ENCODE peak calls at places on chromosomes 1 and 21, in ten cellular contexts. K is IMR-90, V is A549, O is right lobe of liver, M is esophagus muscularis mucosa, W is esophagus squamous epithelium, N is upper lobe of left lung, R is tibial nerve, E is vagina, C is stomach. B is an unnamed sample.
A peak's percentile ranks its signal among the peaks of the same experiment; 100 is the strongest.

GRCh38 chr1:222784916-222785315 is 29.9 kb upstream of the DISP1 start:
- DNase-seq in N (no peak), V (no peak), M (no peak), O (no peak), R (no peak), K (no peak), E (no peak), W (no peak), C (no peak), B (no peak)

GRCh38 chr1:15326691-15327530 is 79.9 kb downstream of the FHAD1 start:
- DNase-seq in N (peak; percentile 59), C (peak; percentile 41), O (no peak), V (no peak), E (no peak), M (no peak), K (no peak), R (no peak), W (no peak), B (no peak)

GRCh38 chr1:160354388-160354985 is 11.3 kb downstream of the NCSTN start:
- DNase-seq in W (no peak), R (no peak), N (no peak), C (no peak), K (peak; percentile 18), E (no peak), V (peak; percentile 48), M (no peak), O (no peak), B (no peak)

GRCh38 chr1:203124546-203125317 is 2.8 kb upstream of the ADORA1 start:
- DNase-seq in W (no peak), K (peak; percentile 34), E (no peak), C (no peak), N (no peak), M (no peak), O (no peak), V (no peak), R (no peak), B (no peak)

GRCh38 chr1:50415235-50416149 is 7.8 kb downstream of the DMRTA2 start:
- DNase-seq in W (no peak), C (no peak), E (no peak), R (no peak), V (no peak), O (no peak), M (no peak), K (no peak), N (peak; percentile 71), B (no peak)

GRCh38 chr1:8598060-8598724 is 219.2 kb downstream of the RERE start:
- DNase-seq in W (no peak), O (no peak), E (no peak), N (no peak), M (no peak), K (peak; percentile 78), R (no peak), V (no peak), C (peak; percentile 50), B (no peak)

GRCh38 chr1:9625761-9626160 is 25.8 kb upstream of the PIK3CD start:
- DNase-seq in O (no peak), C (no peak), W (no peak), K (no peak), N (no peak), E (no peak), R (no peak), M (no peak), V (no peak), B (no peak)

GRCh38 chr1:11823366-11824137 is 17.6 kb downstream of the CLCN6 start:
- DNase-seq in M (no peak), K (peak; percentile 10), E (no peak), W (no peak), O (no peak), N (no peak), V (no peak), R (no peak), C (no peak), B (no peak)

GRCh38 chr1:160963521-160963920 is 8.9 kb upstream of the ITLN2 start:
- DNase-seq in O (no peak), R (no peak), V (no peak), N (no peak), M (no peak), K (no peak), C (no peak), E (no peak), W (no peak), B (no peak)

GRCh38 chr1:227945891-227946623 is 1.7 kb downstream of the WNT9A start:
- DNase-seq in O (peak; percentile 44), C (peak; percentile 86), V (peak; percentile 60), K (peak; percentile 51), E (no peak), R (peak; percentile 69), M (no peak), W (no peak), N (peak; percentile 88), B (peak; percentile 55)
- TF ChIP-seq POLR2A in O (no peak), C (no peak), V (no peak), K (no peak), E (no peak), R (no peak), M (no peak), W (no peak), N (no peak), B (no peak)

GRCh38 chr1:3071507-3072177 is 2.6 kb downstream of the PRDM16 start:
- DNase-seq in N (peak; percentile 60), E (no peak), R (no peak), V (no peak), W (no peak), O (no peak), M (no peak), K (no peak), C (no peak), B (no peak)

GRCh38 chr1:3070304-3070653 is 1.3 kb downstream of the PRDM16 start:
- DNase-seq in E (no peak), W (no peak), C (no peak), M (no peak), N (no peak), K (no peak), O (no peak), V (no peak), R (no peak), B (no peak)

GRCh38 chr1:3069491-3070303 is 694 bp downstream of the PRDM16 start:
- DNase-seq in C (no peak), V (peak; percentile 37), M (no peak), N (peak; percentile 88), R (no peak), K (peak; percentile 19), E (no peak), W (no peak), O (no peak), B (no peak)

GRCh38 chr1:3072178-3072947 is 3.4 kb downstream of the PRDM16 start:
- DNase-seq in W (no peak), M (no peak), V (no peak), N (peak; percentile 85), C (peak; percentile 81), O (no peak), K (no peak), E (no peak), R (no peak), B (no peak)

GRCh38 chr1:3070654-3071506 is 1.9 kb downstream of the PRDM16 start:
- DNase-seq in C (no peak), W (no peak), E (no peak), O (no peak), N (peak; percentile 87), R (no peak), K (no peak), V (no peak), M (no peak), B (no peak)
- H3K27ac ChIP-seq in C (peak overlapping the region; percentile 94), W (peak overlapping the region; percentile 75), E (peak overlapping the region; percentile 42), O (no peak overlapping the region), N (peak overlapping the region; percentile 88), R (peak overlapping the region; percentile 81), K (no peak overlapping the region), V (no peak overlapping the region), M (peak overlapping the region; percentile 45), B (peak overlapping the region; percentile 59)

GRCh38 chr21:37462087-37462861 is 95.7 kb downstream of the DYRK1A start:
- DNase-seq in E (no peak), M (no peak), O (no peak), W (no peak), N (no peak), V (no peak), C (no peak), K (no peak), R (no peak), B (no peak)
- H3K4me1 ChIP-seq in E (peaks cover 51% of the 10 kb centered on the region), M (peaks cover 77% of the 10 kb centered on the region), O (no peaks in the 10 kb centered on the region), W (peaks cover 3% of the 10 kb centered on the region), N (peaks cover 60% of the 10 kb centered on the region), V (peaks cover 53% of the 10 kb centered on the region), C (peaks cover 41% of the 10 kb centered on the region), K (peaks cover 22% of the 10 kb centered on the region), R (peaks cover 52% of the 10 kb centered on the region), B (peaks cover 19% of the 10 kb centered on the region)

GRCh38 chr1:225923381-225923691 is 714 bp downstream of the PYCR2 start:
- DNase-seq in R (no peak), W (no peak), N (peak; percentile 64), M (no peak), C (no peak), V (no peak), K (no peak), O (no peak), E (no peak), B (no peak)

GRCh38 chr1:225919906-225920305 is 4.1 kb downstream of the PYCR2 start:
- DNase-seq in M (no peak), W (no peak), N (no peak), R (no peak), O (no peak), E (no peak), C (peak; percentile 85), V (no peak), K (peak; percentile 77), B (peak; percentile 67)

GRCh38 chr1:225926551-225927113 is 2.6 kb upstream of the PYCR2 start:
- DNase-seq in R (no peak), V (no peak), W (no peak), K (peak; percentile 44), E (no peak), C (no peak), O (no peak), M (no peak), N (no peak), B (no peak)

GRCh38 chr1:225921734-225922709 is 2.0 kb downstream of the PYCR2 start:
- DNase-seq in K (no peak), W (no peak), C (no peak), O (no peak), R (no peak), M (peak; percentile 75), N (peak; percentile 64), V (no peak), E (no peak), B (no peak)

GRCh38 chr1:225923692-225924555 is at the start of gene PYCR2:
- DNase-seq in O (peak; percentile 97), M (peak; percentile 98), W (peak; percentile 70), R (peak; percentile 91), V (peak; percentile 98), N (peak; percentile 99), K (peak; percentile 96), C (peak; percentile 96), E (no peak), B (peak; percentile 91)
- TF ChIP-seq POLR2A in O (peak; percentile 89), M (peak; percentile 31), W (no peak), R (peak; percentile 94), V (peak; percentile 94), N (no peak), K (peak; percentile 83), C (peak; percentile 72), E (peak; percentile 77), B (peak; percentile 77)

B was measured in breast epithelium.